ENCODE peak calls at places on chromosomes 2 and 18, in nine cellular contexts. T, Y, L, B, G, V, D, Q and C are unnamed samples.

GRCh38 chr2:128214251-128214650 is 104.4 kb downstream of the HS6ST1 start:
- DNase-seq in D (no peak), G (no peak), Q (no peak), B (no peak), Y (no peak), L (no peak), V (no peak), T (no peak), C (no peak)

GRCh38 chr18:79766308-79766707 is 31.4 kb upstream of the KCNG2 start:
- DNase-seq in D (no peak), Y (no peak), V (no peak), L (no peak), G (no peak), T (peak), B (peak), Q (no peak), C (no peak)

GRCh38 chr18:61893304-61893970 is 630 bp upstream of the RNF152 start:
- DNase-seq in T (no peak), D (peak), B (peak), Y (peak), L (no peak), G (no peak), Q (peak), V (peak), C (no peak)

GRCh38 chr2:169116307-169116706 is 46.9 kb downstream of the DHRS9 start:
- DNase-seq in D (no peak), B (no peak), Q (no peak), T (no peak), G (no peak), Y (no peak), L (no peak), V (no peak), C (no peak)

GRCh38 chr2:4673025-4673489 is 969.7 kb downstream of the DCDC2C start:
- DNase-seq in D (peak), L (no peak), G (no peak), V (no peak), Y (no peak), T (no peak), Q (peak), B (no peak), C (no peak)

GRCh38 chr2:16096962-16097361 is 156.6 kb downstream of the MYCN start:
- DNase-seq in G (no peak), B (no peak), D (no peak), Y (no peak), V (no peak), T (no peak), L (no peak), Q (no peak), C (no peak)

GRCh38 chr2:10170256-10170655 is 47.7 kb downstream of the RRM2 start:
- DNase-seq in B (peak), T (no peak), Q (no peak), L (no peak), V (no peak), D (no peak), Y (no peak), G (no peak), C (no peak)

GRCh38 chr2:102049756-102050443 is 58.1 kb downstream of the IL1R2 start:
- DNase-seq in Y (peak), D (no peak), Q (no peak), V (no peak), B (no peak), T (no peak), G (no peak), L (no peak), C (peak)

GRCh38 chr18:68979737-68980136 is 181.9 kb downstream of the CCDC102B start:
- DNase-seq in L (no peak), V (no peak), B (no peak), D (no peak), Q (no peak), G (no peak), Y (no peak), T (no peak), C (no peak)

GRCh38 chr2:67526283-67526682 is 129.2 kb downstream of the ETAA1 start:
- DNase-seq in D (no peak), L (no peak), T (no peak), G (peak), B (no peak), Q (no peak), Y (no peak), V (no peak), C (no peak)

GRCh38 chr2:169767243-169767888 is 31.3 kb upstream of the SSB start:
- DNase-seq in Q (peak), T (no peak), L (peak), B (peak), D (peak), V (peak), G (peak), Y (peak), C (no peak)

GRCh38 chr2:160474891-160475795 is 18.5 kb downstream of the RBMS1 start:
- DNase-seq in V (no peak), L (no peak), B (peak), G (no peak), Y (no peak), D (no peak), T (no peak), Q (no peak), C (no peak)

GRCh38 chr2:19667536-19667949 is 234.2 kb downstream of the TTC32 start:
- DNase-seq in B (peak), G (no peak), Y (peak), L (no peak), T (no peak), V (no peak), D (no peak), Q (no peak), C (no peak)

GRCh38 chr18:61898576-61899205 is 5.9 kb upstream of the RNF152 start:
- DNase-seq in D (peak), T (no peak), B (no peak), Y (no peak), L (no peak), V (no peak), G (peak), Q (no peak), C (no peak)

GRCh38 chr2:149877913-149878312 is 290.3 kb upstream of the MMADHC start:
- DNase-seq in Q (no peak), G (peak), Y (no peak), B (no peak), V (no peak), D (no peak), T (no peak), L (no peak), C (no peak)

GRCh38 chr18:5058768-5059539 is 138.1 kb downstream of the AKAIN1 start:
- DNase-seq in Q (no peak), G (no peak), B (no peak), D (no peak), Y (no peak), T (no peak), V (no peak), L (peak), C (no peak)

GRCh38 chr2:105369777-105370690 is 28.8 kb downstream of the FHL2 start:
- DNase-seq in T (peak), Q (peak), G (peak), Y (peak), L (peak), V (peak), D (peak), B (peak), C (peak)

GRCh38 chr18:50663626-50664441 is 103.9 kb downstream of the MAPK4 start:
- DNase-seq in G (no peak), L (no peak), Q (no peak), B (peak), V (no peak), T (no peak), D (no peak), Y (no peak), C (no peak)

GRCh38 chr2:46284812-46285211 is 12.4 kb upstream of the EPAS1 start:
- DNase-seq in L (no peak), G (no peak), T (no peak), Q (no peak), D (no peak), B (peak), Y (no peak), V (no peak), C (no peak)

GRCh38 chr18:11387880-11388279 is 221.5 kb upstream of the SLC35G4 start:
- DNase-seq in D (peak), L (no peak), B (peak), G (peak), Q (peak), Y (peak), T (no peak), V (peak), C (no peak)

GRCh38 chr18:39862341-39862740 is 2092.7 kb upstream of the PIK3C3 start:
- DNase-seq in D (no peak), Q (no peak), G (peak), Y (no peak), T (no peak), B (no peak), V (no peak), L (no peak), C (no peak)
- H3K27ac ChIP-seq in D (no peak), Q (no peak), G (no peak), Y (no peak), T (no peak), B (no peak), V (no peak), L (no peak), C (no peak)

GRCh38 chr18:76357585-76358265 is 137.3 kb downstream of the ZNF516 start:
- DNase-seq in V (no peak), B (no peak), G (no peak), T (no peak), Y (no peak), L (no peak), Q (no peak), D (no peak), C (no peak)
- H3K27ac ChIP-seq in V (no peak), B (no peak), G (no peak), T (no peak), Y (no peak), L (no peak), Q (no peak), D (no peak), C (no peak)

DNA sequence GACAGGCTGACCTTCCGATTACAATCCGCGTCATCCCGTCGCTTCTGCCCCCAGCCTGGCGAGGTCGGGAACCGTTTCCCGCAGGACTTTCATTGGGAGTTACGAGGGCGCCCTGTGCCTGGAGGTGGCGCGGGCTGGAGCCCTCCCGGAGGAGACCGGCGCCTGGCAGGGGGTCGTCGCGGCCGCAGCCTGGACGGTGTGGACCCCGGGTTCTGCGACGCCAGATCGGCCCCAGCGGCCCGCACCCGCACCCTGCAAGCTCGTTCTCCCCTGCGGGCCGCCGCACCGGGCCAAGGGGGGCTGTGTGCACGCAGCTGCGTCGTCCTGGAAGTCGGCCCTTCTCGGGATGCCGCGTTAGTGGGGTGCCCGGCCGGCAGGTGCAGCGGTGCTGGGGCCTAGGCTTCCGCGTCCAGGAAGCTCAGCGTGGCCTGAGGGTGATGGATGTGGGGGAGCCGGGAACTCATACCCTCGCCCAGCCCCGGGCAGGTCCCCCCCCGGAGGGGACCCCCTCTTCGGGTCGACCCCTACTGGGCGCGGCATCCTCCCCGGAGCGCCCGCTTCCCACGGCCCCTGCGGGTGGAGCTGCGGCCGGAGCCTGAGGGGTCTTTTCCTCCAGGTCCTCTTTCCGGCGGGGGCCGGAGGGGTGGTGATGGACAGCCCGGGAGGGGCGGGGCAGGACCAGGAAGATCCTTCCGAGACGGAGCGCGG is 64.0 kb downstream of the LRRFIP1 start:
- DNase-seq in L (no peak), V (peak), T (no peak), G (no peak), D (no peak), B (peak), Y (no peak), Q (no peak), C (no peak)
- H3K27ac ChIP-seq in L (peak), V (peak), T (peak), G (peak), D (peak), B (no peak), Y (peak), Q (no peak), C (peak)

GRCh38 chr2:224659726-224660125 is 56.4 kb downstream of the CCDC195 start:
- DNase-seq in V (no peak), T (no peak), Y (no peak), Q (no peak), G (no peak), B (no peak), D (no peak), L (no peak), C (no peak)
- H3K27ac ChIP-seq in V (no peak), T (no peak), Y (no peak), Q (no peak), G (no peak), B (no peak), D (no peak), L (no peak), C (no peak)

GRCh38 chr2:171163261-171163660 is 2.6 kb upstream of the TLK1 start:
- DNase-seq in T (no peak), B (no peak), V (no peak), L (no peak), D (no peak), Q (no peak), Y (no peak), G (peak), C (no peak)
- H3K27ac ChIP-seq in T (no peak), B (no peak), V (no peak), L (no peak), D (no peak), Q (peak), Y (no peak), G (no peak), C (no peak)

GRCh38 chr2:96763511-96764252 is 3.0 kb downstream of the CNNM4 start:
- DNase-seq in D (peak), L (no peak), T (no peak), Y (no peak), G (no peak), V (peak), Q (peak), B (peak), C (no peak)
- H3K27ac ChIP-seq in D (peak), L (no peak), T (peak), Y (no peak), G (no peak), V (peak), Q (peak), B (no peak), C (no peak)